ENCODE peak calls at places on chromosomes 7 and 10, in five cellular contexts. B is cardiac muscle cell; M is lower lobe of right lung; N is adipocyte; V is effector memory CD4-positive, alpha-beta T cell. S is an unnamed sample.

GRCh38 chr7:77441046-77441445 is 24.9 kb upstream of the GSAP start:
- DNase-seq in B (no peak), M (no peak), N (no peak), V (no peak), S (no peak)

GRCh38 chr10:13559124-13559700 is 27.6 kb upstream of the PRPF18 start:
- DNase-seq in B (no peak), M (no peak), N (no peak), V (no peak), S (peak; percentile 3)

GRCh38 chr7:151408839-151409554 is 841 bp downstream of the WDR86 start:
- DNase-seq in B (peak; percentile 55), M (peak; percentile 50), N (no peak), V (peak; percentile 77), S (no peak)

GRCh38 chr10:88913157-88913556 is 33.1 kb downstream of the STAMBPL1 start:
- DNase-seq in B (no peak), M (no peak), N (no peak), V (no peak), S (no peak)

GRCh38 chr10:43816351-43817321 is 168.0 kb upstream of the ZNF32 start:
- DNase-seq in B (peak; percentile 49), M (no peak), N (peak; percentile 83), V (peak; percentile 58), S (peak; percentile 57)

GRCh38 chr7:1678571-1679325 is 8.7 kb downstream of the ELFN1 start:
- DNase-seq in B (no peak), M (no peak), N (no peak), V (no peak), S (no peak)

GRCh38 chr7:2288503-2288902 is 25.7 kb downstream of the SNX8 start:
- DNase-seq in B (no peak), M (no peak), N (no peak), V (no peak), S (no peak)

GRCh38 chr7:70092314-70093303 is 494.3 kb downstream of the AUTS2 start:
- DNase-seq in B (no peak), M (no peak), N (peak; percentile 73), V (no peak), S (peak; percentile 65)

GRCh38 chr10:80166581-80167470 is 34.3 kb downstream of the PLAC9 start:
- DNase-seq in B (no peak), M (no peak), N (no peak), V (no peak), S (no peak)

GRCh38 chr10:100067466-100067865 is 14.2 kb downstream of the CPN1 start:
- DNase-seq in B (peak; percentile 6), M (no peak), N (no peak), V (no peak), S (no peak)

GRCh38 chr10:4240641-4241197 is 455.7 kb upstream of the KLF6 start:
- DNase-seq in B (no peak), M (no peak), N (peak; percentile 77), V (no peak), S (peak; percentile 61)

GRCh38 chr7:106153891-106154449 is 41.9 kb upstream of the SYPL1 start:
- DNase-seq in B (peak; percentile 83), M (peak; percentile 82), N (peak; percentile 93), V (peak; percentile 45), S (peak; percentile 66)

GRCh38 chr7:45920543-45921380 is at the start of gene IGFBP3:
- DNase-seq in B (peak; percentile 80), M (peak; percentile 55), N (peak; percentile 72), V (no peak), S (peak; percentile 79)

GRCh38 chr7:100402241-100402640 is 26.3 kb downstream of the ZCWPW1 start:
- DNase-seq in B (no peak), M (no peak), N (no peak), V (no peak), S (no peak)

GRCh38 chr10:22243321-22243720 is 25.5 kb upstream of the EBLN1 start:
- DNase-seq in B (no peak), M (no peak), N (no peak), V (no peak), S (no peak)

GRCh38 chr7:103075337-103075918 is 488 bp downstream of the ARMC10 start:
- DNase-seq in B (peak; percentile 71), M (peak; percentile 70), N (peak; percentile 70), V (peak; percentile 50), S (peak; percentile 56)

GRCh38 chr7:106757846-106758245 is 96.9 kb upstream of the CCDC71L start:
- DNase-seq in B (no peak), M (no peak), N (no peak), V (no peak), S (peak; percentile 63)

DNA sequence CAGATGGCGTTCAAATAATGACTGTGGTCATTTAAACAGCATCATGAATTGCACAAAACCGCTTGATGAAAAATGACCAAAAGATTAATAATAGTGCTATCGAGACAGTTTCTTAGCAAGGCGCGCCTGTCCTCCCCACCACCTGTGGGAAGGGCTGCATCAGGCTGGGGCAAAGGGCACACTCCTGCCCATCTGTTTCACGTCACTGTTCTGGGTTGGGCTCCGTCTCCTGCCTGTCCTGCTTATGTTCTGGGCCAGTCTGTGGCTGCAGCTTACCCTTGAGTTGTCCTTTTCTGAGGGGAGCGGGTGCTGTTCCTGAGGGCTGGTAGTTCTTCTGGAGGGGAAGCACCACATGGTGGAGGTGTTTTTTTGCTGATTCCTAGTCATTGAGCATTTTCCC is 13.3 kb downstream of the RBM17 start:
- DNase-seq in B (no peak), M (no peak), N (no peak), V (no peak), S (no peak)
- H3K36me3 ChIP-seq in B (peaks cover 56% of the 10 kb centered on the region), M (peaks cover 98% of the 10 kb centered on the region), N (peaks cover 80% of the 10 kb centered on the region), V (peaks cover 53% of the 10 kb centered on the region), S (peaks cover 84% of the 10 kb centered on the region)

GRCh38 chr7:147438216-147438615 is 1152.3 kb upstream of the C7orf33 start:
- DNase-seq in B (no peak), M (no peak), N (peak; percentile 13), V (no peak), S (no peak)

GRCh38 chr7:147432068-147432467 is 1158.5 kb upstream of the C7orf33 start:
- DNase-seq in B (peak; percentile 54), M (no peak), N (peak; percentile 77), V (no peak), S (no peak)

DNA sequence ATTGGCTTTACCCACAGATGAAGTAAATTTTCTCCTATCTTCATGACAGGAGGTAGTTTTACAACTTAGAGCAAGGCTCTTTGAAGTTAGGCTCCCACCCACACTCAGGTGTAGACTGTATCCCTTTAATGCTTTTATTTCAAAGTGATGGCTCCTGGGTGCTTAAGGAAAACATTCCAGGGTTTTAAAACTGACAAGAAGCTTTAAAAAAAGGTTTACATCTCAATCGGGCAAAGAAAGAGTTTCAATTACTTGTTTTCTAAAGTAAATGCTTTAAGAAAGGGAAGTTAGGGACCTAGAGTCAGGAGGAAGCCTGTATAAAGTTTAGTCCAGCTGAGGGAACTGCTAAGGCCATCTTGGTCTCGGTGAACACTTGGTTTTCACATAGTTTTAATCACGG is 1153.8 kb upstream of the C7orf33 start:
- DNase-seq in B (no peak), M (no peak), N (no peak), V (no peak), S (no peak)
- H3K9me3 ChIP-seq in B (no peaks in the 10 kb centered on the region), M (no peaks in the 10 kb centered on the region), N (peaks cover 10% of the 10 kb centered on the region), V (no peaks in the 10 kb centered on the region), S (no peaks in the 10 kb centered on the region)

DNA sequence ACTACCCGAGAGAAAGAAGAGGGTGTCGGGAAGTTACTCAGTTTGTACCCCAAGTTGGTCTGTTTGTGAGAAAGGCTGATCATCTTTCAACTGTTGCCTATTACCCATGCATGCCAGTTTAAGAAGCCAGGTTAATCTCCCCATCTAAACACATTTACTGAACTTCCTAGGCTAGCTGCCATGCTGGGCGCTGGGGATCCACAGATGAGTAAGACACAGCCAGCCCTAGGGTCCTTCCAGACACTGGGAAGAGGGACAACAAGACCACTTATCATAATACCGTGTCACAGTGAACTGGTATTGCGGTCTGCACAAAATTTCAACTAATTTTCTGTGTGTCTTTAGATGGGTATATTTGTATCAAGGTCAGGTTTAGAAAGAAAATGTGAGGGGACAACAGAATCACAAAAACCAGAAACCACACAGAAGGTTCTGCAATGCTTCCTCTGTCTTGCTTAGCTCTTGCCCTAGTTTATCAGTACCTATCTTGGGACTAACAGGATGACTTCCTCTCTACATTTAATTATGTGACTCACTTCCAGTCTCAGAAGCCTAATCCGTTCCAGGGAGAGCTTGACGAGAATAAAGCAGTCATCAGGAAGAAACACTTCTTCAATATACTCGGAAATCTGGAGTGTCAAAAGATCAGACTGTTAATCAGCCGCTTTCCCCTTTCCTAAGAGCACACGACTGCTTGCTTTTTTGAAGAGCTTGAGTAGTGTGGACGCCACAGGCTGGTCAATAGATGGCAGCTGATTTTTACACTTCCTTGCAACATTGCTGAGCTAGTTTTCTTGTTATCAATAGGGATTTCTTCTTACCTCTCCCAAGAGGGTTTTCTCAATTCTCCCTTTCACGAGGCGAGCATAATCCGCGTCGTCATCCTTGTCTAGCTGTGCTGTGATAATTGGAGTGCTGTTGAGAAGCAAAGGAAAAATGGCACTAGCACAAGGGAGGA is 45.7 kb downstream of the POLR3A start:
- DNase-seq in B (no peak), M (no peak), N (peak; percentile 49), V (no peak), S (no peak)
- H3K36me3 ChIP-seq in B (peaks cover 81% of the 10 kb centered on the region), M (peaks cover 97% of the 10 kb centered on the region), N (peaks cover 88% of the 10 kb centered on the region), V (peaks cover 87% of the 10 kb centered on the region), S (peaks cover 90% of the 10 kb centered on the region)

DNA sequence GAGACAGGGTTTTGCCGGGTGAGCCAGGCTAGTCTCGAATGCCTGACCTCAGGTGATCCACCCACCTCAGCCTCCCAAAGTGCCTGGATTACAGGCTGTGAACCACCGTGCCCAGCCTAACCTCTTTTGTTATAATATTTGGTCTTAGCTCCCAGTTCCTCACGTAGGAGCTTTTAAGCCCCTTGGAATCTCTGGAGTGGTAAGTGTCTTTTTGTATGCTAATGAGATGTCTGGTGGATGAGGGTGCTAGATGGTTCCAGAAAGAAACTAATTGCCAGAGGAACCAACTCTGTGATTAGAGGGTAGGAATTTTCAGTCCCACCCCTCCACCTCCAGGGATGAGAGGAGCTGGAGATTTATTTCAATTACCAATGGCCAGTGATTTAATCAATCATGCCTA is 5.3 kb upstream of the ARPC1A start:
- DNase-seq in B (no peak), M (no peak), N (no peak), V (no peak), S (no peak)
- H3K9me3 ChIP-seq in B (no peaks in the 10 kb centered on the region), M (no peaks in the 10 kb centered on the region), N (no peaks in the 10 kb centered on the region), V (no peaks in the 10 kb centered on the region), S (no peaks in the 10 kb centered on the region)

GRCh38 chr7:140458191-140458590 is 21.1 kb downstream of the MKRN1 start:
- DNase-seq in B (no peak), M (no peak), N (no peak), V (no peak), S (no peak)

GRCh38 chr7:140463111-140463510 is 16.2 kb downstream of the MKRN1 start:
- DNase-seq in B (no peak), M (no peak), N (no peak), V (no peak), S (no peak)
- H3K36me3 ChIP-seq in B (peaks cover 43% of the 10 kb centered on the region), M (peaks cover 93% of the 10 kb centered on the region), N (peaks cover 52% of the 10 kb centered on the region), V (peaks cover 66% of the 10 kb centered on the region), S (no peaks in the 10 kb centered on the region)